ENCODE peak calls at places on chromosomes 16 and 17, in ten cellular contexts. D is uterus; A is activated T-cell treated with anti-CD3 and anti-CD28 coated beads, Interleukin-2, amount 50 U/mL, for 72 hours; G is EH; W is choroid plexus epithelial cell; E is IMR-90; X is NCI-H1436; L is C1 segment of cervical spinal cord; R is NCI-H2081; M is GM23338. F is an unnamed sample.

GRCh38 chr17:40522961-40523310 is 21.5 kb upstream of the TNS4 start:
- DNase-seq in E (no peak), A (no peak), L (no peak), W (no peak), X (no peak), G (no peak), R (no peak), D (no peak), M (no peak), F (no peak)

GRCh38 chr17:42023524-42024349 is 3.8 kb downstream of the NKIRAS2 start:
- DNase-seq in X (no peak), M (no peak), L (peak), G (no peak), W (no peak), A (no peak), E (no peak), D (no peak), R (no peak), F (peak)

GRCh38 chr16:73396556-73396955 is 348.6 kb upstream of the ZFHX3 start:
- DNase-seq in A (no peak), M (no peak), D (no peak), G (no peak), L (no peak), X (no peak), W (no peak), E (no peak), R (no peak), F (no peak)

GRCh38 chr16:66658860-66659190 is 37.7 kb downstream of the CMTM4 start:
- DNase-seq in M (no peak), X (no peak), R (no peak), E (no peak), L (no peak), W (no peak), D (no peak), G (no peak), A (no peak), F (no peak)

GRCh38 chr17:47775181-47775580 is 42.1 kb downstream of the TBX21 start:
- DNase-seq in X (no peak), E (no peak), D (no peak), M (no peak), G (no peak), A (no peak), W (no peak), L (no peak), R (no peak), F (no peak)

GRCh38 chr17:8222380-8222629 is 11.9 kb upstream of the AURKB start:
- DNase-seq in A (peak), X (no peak), E (no peak), W (no peak), D (no peak), M (no peak), G (no peak), R (no peak), L (no peak), F (no peak)

GRCh38 chr17:7667616-7668406 is 17.1 kb downstream of the ATP1B2 start:
- DNase-seq in A (no peak), G (no peak), R (no peak), E (no peak), W (no peak), L (peak), X (no peak), D (no peak), M (no peak), F (no peak)

GRCh38 chr17:15490634-15491261 is 23.3 kb upstream of the CDRT4 start:
- DNase-seq in W (peak), E (peak), A (peak), R (no peak), M (peak), G (peak), L (peak), D (peak), X (no peak), F (no peak)

GRCh38 chr17:6576038-6576437 is 19.7 kb upstream of the PITPNM3 start:
- DNase-seq in M (no peak), L (no peak), R (no peak), G (no peak), E (no peak), W (no peak), A (no peak), D (no peak), X (no peak), F (no peak)

GRCh38 chr17:30920282-30920681 is 1.5 kb upstream of the ADAP2 start:
- DNase-seq in R (no peak), M (peak), G (peak), L (no peak), E (peak), W (peak), X (no peak), D (no peak), A (no peak), F (no peak)

GRCh38 chr17:2363318-2363717 is 26.0 kb downstream of the SGSM2 start:
- DNase-seq in X (no peak), W (no peak), A (no peak), M (no peak), R (no peak), E (no peak), D (no peak), G (no peak), L (no peak), F (no peak)

GRCh38 chr17:66373944-66374817 is 71.8 kb downstream of the PRKCA start:
- DNase-seq in A (peak), W (no peak), X (peak), R (peak), D (no peak), E (no peak), L (peak), G (peak), M (peak), F (no peak)

GRCh38 chr17:36534117-36534880 is at the start of gene MYO19:
- DNase-seq in G (peak), E (peak), M (peak), L (peak), R (peak), D (peak), W (peak), A (peak), X (peak), F (peak)

GRCh38 chr17:76943781-76944213 is 75.6 kb downstream of the MGAT5B start:
- DNase-seq in E (no peak), A (no peak), W (no peak), D (no peak), X (peak), M (no peak), L (no peak), G (no peak), R (peak), F (no peak)

GRCh38 chr16:17519041-17519440 is 48.3 kb upstream of the XYLT1 start:
- DNase-seq in W (no peak), G (peak), E (peak), L (no peak), X (no peak), M (no peak), R (no peak), D (no peak), A (no peak), F (no peak)

GRCh38 chr17:49210158-49211029 is at the start of the genes ABI3 and GNGT2:
- DNase-seq in R (no peak), W (peak), E (peak), D (no peak), X (peak), A (peak), G (peak), M (peak), L (peak), F (no peak)

GRCh38 chr17:41801374-41802062 is 10.2 kb downstream of the P3H4 start:
- DNase-seq in X (peak), G (peak), A (peak), D (peak), E (peak), M (peak), W (peak), L (peak), R (peak), F (peak)

GRCh38 chr16:70809392-70810060 is 8.6 kb upstream of the VAC14 start:
- DNase-seq in M (no peak), D (no peak), W (no peak), L (no peak), A (no peak), G (no peak), R (no peak), X (peak), E (no peak), F (no peak)

GRCh38 chr16:10738231-10739077 is 5.2 kb upstream of the NUBP1 start:
- DNase-seq in A (peak), L (peak), X (no peak), G (peak), R (no peak), W (peak), M (peak), D (peak), E (peak), F (peak)

GRCh38 chr17:14304876-14305636 is 4.2 kb downstream of the HS3ST3B1 start:
- DNase-seq in A (no peak), W (peak), L (no peak), D (no peak), G (no peak), M (peak), E (no peak), X (no peak), R (no peak), F (no peak)

GRCh38 chr17:28402224-28402630 is 3.8 kb downstream of the SLC46A1 start:
- DNase-seq in E (no peak), A (no peak), G (no peak), M (peak), L (no peak), D (no peak), X (no peak), W (no peak), R (peak), F (no peak)

GRCh38 chr16:57042157-57043111 is 49.9 kb upstream of the CPNE2 start:
- DNase-seq in D (no peak), X (no peak), R (no peak), E (peak), A (peak), L (no peak), G (no peak), W (peak), M (no peak), F (no peak)

GRCh38 chr17:59753522-59754467 is 46.3 kb downstream of the VMP1 start:
- DNase-seq in L (no peak), D (no peak), M (peak), G (peak), E (peak), X (peak), W (peak), A (peak), R (peak), F (no peak)

GRCh38 chr16:84507011-84507982 is 2.8 kb upstream of the MEAK7 start:
- DNase-seq in W (no peak), M (no peak), R (no peak), E (no peak), X (no peak), L (no peak), A (no peak), D (no peak), G (no peak), F (no peak)

GRCh38 chr17:50328360-50328759 is 17.6 kb upstream of the XYLT2 start:
- DNase-seq in G (no peak), M (no peak), A (no peak), X (no peak), R (peak), L (no peak), E (no peak), W (peak), D (no peak), F (no peak)

GRCh38 chr16:57693539-57693938 is 1.1 kb upstream of the DRC7 start:
- DNase-seq in D (no peak), M (no peak), A (no peak), W (no peak), X (no peak), G (no peak), R (peak), E (no peak), L (no peak), F (no peak)

GRCh38 chr16:75621170-75621477 is 2.0 kb downstream of the ADAT1 start:
- DNase-seq in A (no peak), E (peak), L (no peak), G (peak), W (peak), X (peak), R (peak), M (peak), D (no peak), F (no peak)

GRCh38 chr17:66957951-66958579 is 6.4 kb upstream of the CACNG4 start:
- DNase-seq in R (no peak), E (peak), M (no peak), A (no peak), W (peak), D (no peak), L (no peak), X (no peak), G (peak), F (no peak)

GRCh38 chr17:60106377-60107059 is 27.8 kb upstream of the HEATR6 start:
- DNase-seq in A (no peak), E (peak), R (no peak), M (no peak), W (peak), L (no peak), X (no peak), G (peak), D (no peak), F (no peak)

GRCh38 chr17:69117855-69118758 is 23.6 kb downstream of the ABCA6 start:
- DNase-seq in A (no peak), L (no peak), M (no peak), W (no peak), X (no peak), G (no peak), D (no peak), E (no peak), R (no peak), F (no peak)

GRCh38 chr17:81794509-81794908 is 9.4 kb upstream of the GCGR start:
- DNase-seq in D (no peak), W (peak), E (no peak), M (peak), A (no peak), G (no peak), L (no peak), R (no peak), X (no peak), F (no peak)

GRCh38 chr16:72875291-72876036 is 172.5 kb downstream of the ZFHX3 start:
- DNase-seq in G (peak), R (no peak), M (no peak), X (no peak), D (no peak), A (no peak), E (no peak), L (peak), W (peak), F (no peak)

GRCh38 chr16:58230259-58230658 is 32.4 kb upstream of the CSNK2A2 start:
- DNase-seq in A (no peak), W (no peak), X (no peak), E (no peak), D (no peak), L (no peak), G (no peak), R (no peak), M (peak), F (no peak)

GRCh38 chr17:3911271-3912053 is 4.8 kb downstream of the P2RX1 start:
- DNase-seq in R (no peak), A (peak), X (no peak), G (no peak), W (no peak), L (no peak), E (no peak), D (no peak), M (peak), F (no peak)

GRCh38 chr16:25051446-25052160 is 36.4 kb upstream of the ARHGAP17 start:
- DNase-seq in X (no peak), E (peak), A (no peak), W (peak), D (no peak), R (no peak), G (peak), L (no peak), M (no peak), F (no peak)

F was measured in ascending aorta.